ENCODE peak calls at places on chromosomes 13 and 19, in ten cellular contexts. One of them, this sample, is unnamed. For H3K36me3, the result is how much of the 10 kb centered on the place peaks cover.

GRCh38 chr13:31051999-31052398 is 109.7 kb downstream of the HSPH1 start:
- DNase-seq in GM23338: peak
- DNase-seq in psoas muscle: no peak
- DNase-seq in heart left ventricle: no peak
- DNase-seq in cardiac muscle cell: no peak
- DNase-seq in tibial artery: no peak
- DNase-seq in Panc1: no peak
- DNase-seq in pancreas: no peak
- DNase-seq in IMR-90: peak
- DNase-seq in body of pancreas: no peak
- DNase-seq in this sample: no peak

GRCh38 chr13:105220886-105221285 is 1314.6 kb downstream of the EFNB2 start:
- DNase-seq in body of pancreas: no peak
- DNase-seq in cardiac muscle cell: peak
- DNase-seq in tibial artery: no peak
- DNase-seq in psoas muscle: no peak
- DNase-seq in pancreas: no peak
- DNase-seq in heart left ventricle: no peak
- DNase-seq in GM23338: no peak
- DNase-seq in IMR-90: peak
- DNase-seq in Panc1: no peak
- DNase-seq in this sample: no peak

GRCh38 chr13:103931396-103931795 is 865.2 kb upstream of the SLC10A2 start:
- DNase-seq in heart left ventricle: no peak
- DNase-seq in psoas muscle: no peak
- DNase-seq in IMR-90: no peak
- DNase-seq in tibial artery: no peak
- DNase-seq in cardiac muscle cell: no peak
- DNase-seq in pancreas: no peak
- DNase-seq in Panc1: no peak
- DNase-seq in body of pancreas: no peak
- DNase-seq in GM23338: no peak
- DNase-seq in this sample: no peak

GRCh38 chr19:29421186-29421525 is 104.6 kb upstream of the VSTM2B start:
- DNase-seq in GM23338: no peak
- DNase-seq in heart left ventricle: no peak
- DNase-seq in psoas muscle: no peak
- DNase-seq in body of pancreas: no peak
- DNase-seq in tibial artery: no peak
- DNase-seq in cardiac muscle cell: peak
- DNase-seq in pancreas: no peak
- DNase-seq in Panc1: no peak
- DNase-seq in IMR-90: no peak
- DNase-seq in this sample: no peak

GRCh38 chr19:18098891-18099622 is 1.5 kb downstream of the MAST3 start:
- DNase-seq in body of pancreas: no peak
- DNase-seq in GM23338: peak
- DNase-seq in IMR-90: no peak
- DNase-seq in pancreas: peak
- DNase-seq in tibial artery: no peak
- DNase-seq in cardiac muscle cell: no peak
- DNase-seq in heart left ventricle: no peak
- DNase-seq in Panc1: no peak
- DNase-seq in psoas muscle: no peak
- DNase-seq in this sample: no peak

GRCh38 chr19:44112802-44113137 is 429 bp upstream of the ZNF225 start:
- DNase-seq in GM23338: peak
- DNase-seq in heart left ventricle: no peak
- DNase-seq in cardiac muscle cell: no peak
- DNase-seq in body of pancreas: no peak
- DNase-seq in pancreas: no peak
- DNase-seq in IMR-90: no peak
- DNase-seq in psoas muscle: no peak
- DNase-seq in Panc1: no peak
- DNase-seq in tibial artery: no peak
- DNase-seq in this sample: no peak

GRCh38 chr13:113897161-113897560 is 33.3 kb upstream of the GAS6 start:
- DNase-seq in cardiac muscle cell: peak
- DNase-seq in IMR-90: peak
- DNase-seq in body of pancreas: no peak
- DNase-seq in pancreas: no peak
- DNase-seq in psoas muscle: no peak
- DNase-seq in heart left ventricle: no peak
- DNase-seq in GM23338: no peak
- DNase-seq in tibial artery: no peak
- DNase-seq in Panc1: no peak
- DNase-seq in this sample: no peak

GRCh38 chr19:24051516-24051915 is 35.5 kb upstream of the ZNF254 start:
- DNase-seq in tibial artery: no peak
- DNase-seq in pancreas: no peak
- DNase-seq in Panc1: no peak
- DNase-seq in GM23338: no peak
- DNase-seq in heart left ventricle: no peak
- DNase-seq in psoas muscle: no peak
- DNase-seq in IMR-90: no peak
- DNase-seq in cardiac muscle cell: no peak
- DNase-seq in body of pancreas: no peak
- DNase-seq in this sample: no peak

GRCh38 chr13:69477451-69477850 is 630.2 kb upstream of the ATXN8OS start:
- DNase-seq in heart left ventricle: no peak
- DNase-seq in cardiac muscle cell: no peak
- DNase-seq in psoas muscle: no peak
- DNase-seq in pancreas: no peak
- DNase-seq in body of pancreas: no peak
- DNase-seq in IMR-90: no peak
- DNase-seq in tibial artery: no peak
- DNase-seq in GM23338: no peak
- DNase-seq in Panc1: no peak
- DNase-seq in this sample: no peak

GRCh38 chr19:27657271-27658051 is 1555.5 kb downstream of the UQCRFS1 start:
- DNase-seq in Panc1: no peak
- DNase-seq in tibial artery: no peak
- DNase-seq in IMR-90: no peak
- DNase-seq in heart left ventricle: no peak
- DNase-seq in psoas muscle: no peak
- DNase-seq in cardiac muscle cell: no peak
- DNase-seq in pancreas: no peak
- DNase-seq in GM23338: no peak
- DNase-seq in body of pancreas: no peak
- DNase-seq in this sample: no peak

GRCh38 chr13:46179576-46180368 is 2.2 kb downstream of the LCP1 start:
- DNase-seq in heart left ventricle: peak
- DNase-seq in pancreas: no peak
- DNase-seq in IMR-90: no peak
- DNase-seq in body of pancreas: no peak
- DNase-seq in Panc1: no peak
- DNase-seq in tibial artery: peak
- DNase-seq in cardiac muscle cell: no peak
- DNase-seq in psoas muscle: peak
- DNase-seq in GM23338: no peak
- DNase-seq in this sample: peak

GRCh38 chr19:11813801-11814706 is at the start of gene ZNF440:
- DNase-seq in tibial artery: peak
- DNase-seq in heart left ventricle: peak
- DNase-seq in GM23338: peak
- DNase-seq in Panc1: peak
- DNase-seq in psoas muscle: peak
- DNase-seq in IMR-90: peak
- DNase-seq in pancreas: peak
- DNase-seq in body of pancreas: peak
- DNase-seq in cardiac muscle cell: peak
- DNase-seq in this sample: peak

DNA sequence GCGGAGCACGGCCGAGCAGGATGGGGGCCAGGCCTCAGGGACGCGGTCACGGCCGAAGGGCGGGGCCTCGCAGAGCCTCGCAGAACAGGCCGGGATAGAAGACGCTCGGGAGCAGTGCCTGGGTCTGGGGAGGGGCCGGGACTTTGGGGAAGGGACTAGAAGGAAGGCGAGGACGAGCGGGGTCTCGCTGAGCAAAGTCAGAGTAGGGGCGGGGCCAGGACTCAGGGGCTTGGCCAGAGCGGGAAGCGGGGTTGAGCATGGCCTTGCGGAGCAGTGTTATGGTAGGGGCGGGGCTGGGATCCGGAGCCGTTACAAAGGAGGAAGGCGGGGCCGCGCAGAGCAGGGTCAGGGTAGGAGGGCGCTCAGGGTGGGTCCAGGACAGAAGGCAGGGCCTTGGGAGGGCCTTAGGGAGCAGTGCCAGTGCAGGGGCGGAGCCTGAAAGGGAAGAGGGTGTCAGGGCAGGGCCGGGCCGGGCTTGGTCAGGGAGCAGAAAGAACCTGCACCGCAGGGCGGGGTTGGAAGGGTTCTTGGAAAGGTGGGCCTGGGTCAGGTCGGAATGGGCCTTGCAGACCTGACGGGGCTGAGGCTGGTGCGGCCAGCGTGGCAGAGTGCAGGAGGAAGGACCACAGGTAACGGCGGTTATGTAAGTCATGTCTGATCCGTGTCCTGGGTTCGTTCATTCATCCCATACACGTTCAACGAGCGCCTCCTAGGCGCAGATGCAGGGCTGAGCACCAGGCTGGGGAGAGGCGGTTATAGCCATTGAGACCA is 535 bp upstream of the ATP8B3 start:
- DNase-seq in heart left ventricle: peak
- DNase-seq in GM23338: peak
- DNase-seq in body of pancreas: peak
- DNase-seq in cardiac muscle cell: peak
- DNase-seq in psoas muscle: peak
- DNase-seq in IMR-90: peak
- DNase-seq in tibial artery: peak
- DNase-seq in pancreas: peak
- DNase-seq in Panc1: peak
- DNase-seq in this sample: peak
- TF ChIP-seq CTCF in heart left ventricle: peak
- TF ChIP-seq CTCF in GM23338: peak
- TF ChIP-seq CTCF in body of pancreas: peak
- TF ChIP-seq CTCF in cardiac muscle cell: peak
- TF ChIP-seq CTCF in psoas muscle: peak
- TF ChIP-seq CTCF in IMR-90: peak
- TF ChIP-seq CTCF in tibial artery: peak
- TF ChIP-seq CTCF in pancreas: peak
- TF ChIP-seq CTCF in Panc1: peak
- TF ChIP-seq CTCF in this sample: peak

GRCh38 chr19:20422616-20423205 is 142.9 kb downstream of the ZNF737 start:
- DNase-seq in GM23338: no peak
- DNase-seq in psoas muscle: peak
- DNase-seq in tibial artery: no peak
- DNase-seq in body of pancreas: no peak
- DNase-seq in cardiac muscle cell: peak
- DNase-seq in pancreas: peak
- DNase-seq in heart left ventricle: no peak
- DNase-seq in Panc1: no peak
- DNase-seq in IMR-90: no peak
- DNase-seq in this sample: no peak

GRCh38 chr19:20422216-20422615 is 143.4 kb downstream of the ZNF737 start:
- DNase-seq in tibial artery: no peak
- DNase-seq in body of pancreas: no peak
- DNase-seq in cardiac muscle cell: no peak
- DNase-seq in Panc1: no peak
- DNase-seq in GM23338: no peak
- DNase-seq in heart left ventricle: no peak
- DNase-seq in IMR-90: no peak
- DNase-seq in psoas muscle: no peak
- DNase-seq in pancreas: no peak
- DNase-seq in this sample: no peak

GRCh38 chr19:20423381-20424207 is 142.0 kb downstream of the ZNF737 start:
- DNase-seq in heart left ventricle: peak
- DNase-seq in pancreas: peak
- DNase-seq in tibial artery: peak
- DNase-seq in psoas muscle: peak
- DNase-seq in IMR-90: peak
- DNase-seq in GM23338: peak
- DNase-seq in cardiac muscle cell: peak
- DNase-seq in Panc1: peak
- DNase-seq in body of pancreas: peak
- DNase-seq in this sample: no peak
- H3K4me3 ChIP-seq in heart left ventricle: peak
- H3K4me3 ChIP-seq in pancreas: peak
- H3K4me3 ChIP-seq in tibial artery: peak
- H3K4me3 ChIP-seq in psoas muscle: peak
- H3K4me3 ChIP-seq in IMR-90: peak
- H3K4me3 ChIP-seq in GM23338: peak
- H3K4me3 ChIP-seq in cardiac muscle cell: peak
- H3K4me3 ChIP-seq in Panc1: peak
- H3K4me3 ChIP-seq in body of pancreas: peak
- H3K4me3 ChIP-seq in this sample: peak

DNA sequence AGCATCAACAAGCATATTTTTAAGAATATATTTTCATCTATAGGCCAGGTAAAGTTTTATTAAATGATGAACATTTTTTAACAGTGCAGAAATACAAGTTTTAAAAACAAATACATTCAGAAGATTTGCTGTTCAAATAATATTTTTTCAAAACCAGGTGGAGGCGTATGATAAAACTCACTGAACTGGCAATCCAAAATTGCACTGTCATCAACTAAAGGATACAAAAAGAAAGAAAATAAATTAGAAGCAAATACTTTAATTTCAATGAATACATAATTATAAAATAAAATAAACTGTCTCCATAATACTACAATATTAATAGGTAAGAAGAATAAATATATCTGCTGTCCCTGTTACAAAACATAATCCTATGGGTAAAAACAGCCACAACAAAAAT is 21.2 kb downstream of the SPRYD7 start:
- DNase-seq in tibial artery: no peak
- DNase-seq in cardiac muscle cell: no peak
- DNase-seq in psoas muscle: no peak
- DNase-seq in pancreas: no peak
- DNase-seq in GM23338: no peak
- DNase-seq in IMR-90: no peak
- DNase-seq in heart left ventricle: no peak
- DNase-seq in body of pancreas: no peak
- DNase-seq in Panc1: no peak
- DNase-seq in this sample: no peak
- H3K36me3 ChIP-seq in tibial artery: under half
- H3K36me3 ChIP-seq in cardiac muscle cell: under half
- H3K36me3 ChIP-seq in psoas muscle: under half
- H3K36me3 ChIP-seq in pancreas: under half
- H3K36me3 ChIP-seq in GM23338: under half
- H3K36me3 ChIP-seq in IMR-90: under half
- H3K36me3 ChIP-seq in heart left ventricle: half or more
- H3K36me3 ChIP-seq in body of pancreas: under half
- H3K36me3 ChIP-seq in Panc1: under half
- H3K36me3 ChIP-seq in this sample: under half

DNA sequence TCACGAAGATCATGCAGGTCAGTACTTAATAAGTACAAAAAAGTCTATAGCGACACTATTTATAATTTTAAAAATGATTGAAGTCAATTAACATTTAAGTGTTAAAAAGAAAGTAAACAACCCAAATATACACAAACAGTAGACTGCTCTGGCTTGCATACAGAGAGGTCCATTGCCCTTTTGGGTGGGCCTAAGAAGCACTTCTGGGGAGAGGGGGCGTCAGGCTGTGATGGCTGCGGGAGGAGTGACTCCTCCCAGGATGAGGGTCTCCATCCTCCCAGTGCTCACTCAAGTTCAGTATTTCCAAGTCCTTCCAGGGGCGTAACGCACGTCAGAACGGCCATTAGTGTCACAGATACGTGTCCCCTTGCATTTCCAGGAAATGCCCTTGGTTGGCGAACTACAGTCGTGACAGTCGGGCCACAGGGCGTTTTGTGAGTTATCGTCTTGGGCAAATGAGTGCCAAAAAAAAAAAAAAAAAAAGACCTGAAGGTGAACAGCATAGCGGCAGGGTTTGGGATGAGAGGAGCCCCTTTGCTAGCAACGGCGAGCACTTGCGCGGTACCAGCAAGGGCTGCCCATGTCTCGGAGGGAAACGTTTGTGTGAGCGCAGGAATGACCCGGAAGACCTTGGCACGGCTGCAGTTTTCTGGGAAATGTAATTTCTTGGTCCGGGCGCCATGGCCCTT is at the start of gene SCGB2B2:
- DNase-seq in psoas muscle: no peak
- DNase-seq in cardiac muscle cell: no peak
- DNase-seq in tibial artery: no peak
- DNase-seq in IMR-90: no peak
- DNase-seq in GM23338: peak
- DNase-seq in pancreas: peak
- DNase-seq in Panc1: no peak
- DNase-seq in heart left ventricle: no peak
- DNase-seq in body of pancreas: no peak
- DNase-seq in this sample: no peak
- TF ChIP-seq CTCF in psoas muscle: peak
- TF ChIP-seq CTCF in cardiac muscle cell: peak
- TF ChIP-seq CTCF in tibial artery: peak
- TF ChIP-seq CTCF in IMR-90: no peak
- TF ChIP-seq CTCF in GM23338: no peak
- TF ChIP-seq CTCF in pancreas: no peak
- TF ChIP-seq CTCF in Panc1: no peak
- TF ChIP-seq CTCF in heart left ventricle: no peak
- TF ChIP-seq CTCF in body of pancreas: no peak
- TF ChIP-seq CTCF in this sample: no peak